ENCODE peak calls at places on chromosome 5, in six cellular contexts. D is substantia nigra, B is Right ventricle myocardium superior, Z is NCI-H82, M is BE2C, L is heart right ventricle. P is an unnamed sample.

GRCh38 chr5:27708579-27708978 is 670.2 kb upstream of the CDH9 start:
- DNase-seq in D (no peak), B (no peak), Z (no peak), M (no peak), L (no peak), P (no peak)

GRCh38 chr5:77518304-77518703 is 26.2 kb upstream of the WDR41 start:
- DNase-seq in D (no peak), B (no peak), Z (peak), M (no peak), L (no peak), P (no peak)

GRCh38 chr5:15715966-15716365 is 216.0 kb downstream of the FBXL7 start:
- DNase-seq in D (no peak), B (no peak), Z (peak), M (no peak), L (no peak), P (no peak)

GRCh38 chr5:77431286-77431685 is 60.8 kb downstream of the WDR41 start:
- DNase-seq in D (no peak), B (no peak), Z (no peak), M (no peak), L (no peak), P (no peak)

GRCh38 chr5:116864838-116865190 is 290.2 kb upstream of the SEMA6A start:
- DNase-seq in D (no peak), B (no peak), Z (no peak), M (no peak), L (no peak), P (no peak)

GRCh38 chr5:76337949-76338589 is 65.0 kb upstream of the IQGAP2 start:
- DNase-seq in D (no peak), B (no peak), Z (peak), M (peak), L (no peak), P (no peak)

GRCh38 chr5:35780236-35780635 is 76.5 kb upstream of the IL7R start:
- DNase-seq in D (no peak), B (no peak), Z (no peak), M (no peak), L (no peak), P (no peak)

GRCh38 chr5:159392881-159393280 is 62.6 kb upstream of the IL12B start:
- DNase-seq in D (no peak), B (no peak), Z (no peak), M (no peak), L (no peak), P (no peak)

GRCh38 chr5:181044662-181045305 is 4.7 kb downstream of the BTNL9 start:
- DNase-seq in D (no peak), B (peak), Z (no peak), M (no peak), L (peak), P (peak)

GRCh38 chr5:173187054-173187743 is 42.9 kb downstream of the BNIP1 start:
- DNase-seq in D (no peak), B (no peak), Z (peak), M (no peak), L (no peak), P (no peak)

GRCh38 chr5:140497897-140498296 is 49.6 kb upstream of the EIF4EBP3 start:
- DNase-seq in D (no peak), B (no peak), Z (no peak), M (no peak), L (no peak), P (no peak)

GRCh38 chr5:137880313-137880712 is 8.9 kb upstream of the PKD2L2 start:
- DNase-seq in D (no peak), B (no peak), Z (no peak), M (no peak), L (peak), P (no peak)

GRCh38 chr5:156479864-156480263 is 152.9 kb downstream of the SGCD start:
- DNase-seq in D (no peak), B (peak), Z (peak), M (no peak), L (no peak), P (peak)

GRCh38 chr5:132184588-132184987 is 43.1 kb downstream of the P4HA2 start:
- DNase-seq in D (no peak), B (no peak), Z (peak), M (no peak), L (no peak), P (no peak)

GRCh38 chr5:92320446-92320845 is 937.3 kb upstream of the ARRDC3 start:
- DNase-seq in D (no peak), B (no peak), Z (no peak), M (no peak), L (no peak), P (no peak)

GRCh38 chr5:156326718-156327259 is at the start of gene SGCD:
- DNase-seq in D (no peak), B (peak), Z (peak), M (no peak), L (peak), P (peak)

GRCh38 chr5:149283611-149284480 is 12.2 kb downstream of the AFAP1L1 start:
- DNase-seq in D (no peak), B (no peak), Z (no peak), M (no peak), L (no peak), P (no peak)

GRCh38 chr5:144177548-144177947 is 6.9 kb downstream of the KCTD16 start:
- DNase-seq in D (no peak), B (no peak), Z (no peak), M (no peak), L (no peak), P (no peak)

GRCh38 chr5:5242056-5242455 is 101.9 kb downstream of the ADAMTS16 start:
- DNase-seq in D (no peak), B (no peak), Z (no peak), M (no peak), L (no peak), P (no peak)

GRCh38 chr5:56588636-56589485 is 226.5 kb upstream of the MAP3K1 start:
- DNase-seq in D (no peak), B (peak), Z (no peak), M (no peak), L (peak), P (peak)

GRCh38 chr5:172530406-172530805 is 76.1 kb upstream of the SH3PXD2B start:
- DNase-seq in D (no peak), B (no peak), Z (no peak), M (no peak), L (no peak), P (no peak)

GRCh38 chr5:107467137-107467932 is 203.4 kb downstream of the EFNA5 start:
- DNase-seq in D (no peak), B (no peak), Z (no peak), M (no peak), L (peak), P (no peak)

GRCh38 chr5:79512692-79513518 is 1.0 kb downstream of the HOMER1 start:
- DNase-seq in D (no peak), B (no peak), Z (peak), M (no peak), L (peak), P (no peak)

GRCh38 chr5:44294492-44294891 is 94.7 kb downstream of the FGF10 start:
- DNase-seq in D (no peak), B (peak), Z (no peak), M (no peak), L (peak), P (peak)

GRCh38 chr5:3994635-3995034 is 399.0 kb downstream of the IRX1 start:
- DNase-seq in D (no peak), B (no peak), Z (no peak), M (no peak), L (no peak), P (no peak)

GRCh38 chr5:143525176-143525575 is 121.7 kb upstream of the NR3C1 start:
- DNase-seq in D (no peak), B (no peak), Z (peak), M (no peak), L (no peak), P (no peak)

P was measured in psoas muscle.